ENCODE peak calls at places on chromosome 15, in five cellular contexts. Y, Z, P, B and L are unnamed samples.

GRCh38 chr15:40976819-40977218 is 23.5 kb downstream of the CHAC1 start:
- DNase-seq in P (no peak), B (no peak), Y (no peak), Z (no peak), L (no peak)

GRCh38 chr15:101558217-101558941 is 68.9 kb upstream of the PCSK6 start:
- DNase-seq in Z (no peak), P (peak; percentile 83), Y (no peak), B (peak; percentile 23), L (no peak)

GRCh38 chr15:70071799-70072198 is 25.9 kb downstream of the TLE3 start:
- DNase-seq in Y (no peak), B (no peak), P (no peak), Z (no peak), L (no peak)

GRCh38 chr15:68581725-68582124 is 2.9 kb downstream of the CORO2B start:
- DNase-seq in B (no peak), Z (no peak), P (no peak), Y (no peak), L (no peak)

GRCh38 chr15:40282870-40283614 is at the start of gene ANKRD63:
- DNase-seq in Y (no peak), P (no peak), B (no peak), Z (peak; percentile 49), L (no peak)

GRCh38 chr15:79640206-79640605 is 208.1 kb downstream of the MINAR1 start:
- DNase-seq in Z (no peak), B (no peak), Y (no peak), P (peak; percentile 7), L (no peak)

GRCh38 chr15:69782809-69783208 is 314.9 kb downstream of the TLE3 start:
- DNase-seq in Z (no peak), B (no peak), Y (no peak), P (peak; percentile 31), L (no peak)

GRCh38 chr15:75836953-75837321 is 6.3 kb upstream of the UBE2Q2 start:
- DNase-seq in Z (no peak), P (no peak), B (no peak), Y (peak; percentile 69), L (no peak)

GRCh38 chr15:99447497-99448371 is 118.0 kb upstream of the MEF2A start:
- DNase-seq in B (peak; percentile 86), Y (no peak), Z (no peak), P (no peak), L (no peak)

GRCh38 chr15:45425135-45425534 is 46.8 kb upstream of the GATM start:
- DNase-seq in B (no peak), Z (no peak), P (no peak), Y (no peak), L (no peak)

GRCh38 chr15:79430901-79431635 is 1.1 kb upstream of the MINAR1 start:
- DNase-seq in P (no peak), Y (no peak), Z (no peak), B (peak; percentile 53), L (no peak)

GRCh38 chr15:37891754-37892368 is 42.6 kb upstream of the TMCO5A start:
- DNase-seq in Z (peak; percentile 39), B (no peak), Y (no peak), P (peak; percentile 23), L (peak; percentile 11)

GRCh38 chr15:95875141-95875643 is 455.3 kb upstream of the NR2F2 start:
- DNase-seq in Y (no peak), Z (no peak), P (peak; percentile 3), B (no peak), L (no peak)

GRCh38 chr15:73621286-73621826 is 11.8 kb downstream of the NPTN start:
- DNase-seq in Y (no peak), P (no peak), Z (no peak), B (no peak), L (no peak)

GRCh38 chr15:75966073-75966472 is 46.2 kb downstream of the NRG4 start:
- DNase-seq in Z (no peak), B (no peak), P (no peak), Y (no peak), L (no peak)

GRCh38 chr15:66673410-66674322 is 28.4 kb upstream of the SMAD6 start:
- DNase-seq in Z (peak; percentile 79), B (peak; percentile 96), Y (no peak), P (no peak), L (peak; percentile 80)

GRCh38 chr15:79887054-79887453 is 9.8 kb downstream of the MTHFS start:
- DNase-seq in Z (no peak), P (no peak), Y (no peak), B (no peak), L (no peak)

GRCh38 chr15:94293411-94294402 is 62.3 kb downstream of the MCTP2 start:
- DNase-seq in B (no peak), Y (no peak), Z (no peak), P (no peak), L (no peak)

GRCh38 chr15:51348688-51349087 is 7.2 kb downstream of the GLDN start:
- DNase-seq in P (no peak), Y (peak; percentile 84), Z (no peak), B (no peak), L (no peak)

GRCh38 chr15:41285285-41285684 is 47.1 kb downstream of the OIP5 start:
- DNase-seq in P (no peak), Y (no peak), Z (no peak), B (no peak), L (no peak)

GRCh38 chr15:64017082-64017588 is 29.1 kb downstream of the DAPK2 start:
- DNase-seq in B (no peak), Z (no peak), P (peak; percentile 58), Y (no peak), L (no peak)

GRCh38 chr15:48671381-48672022 is 26.0 kb upstream of the FBN1 start:
- DNase-seq in P (no peak), B (no peak), Y (no peak), Z (no peak), L (no peak)

GRCh38 chr15:46795685-46796084 is 921.6 kb upstream of the SEMA6D start:
- DNase-seq in Z (no peak), P (no peak), B (no peak), Y (no peak), L (no peak)

GRCh38 chr15:48630245-48630644 is 15.3 kb downstream of the FBN1 start:
- DNase-seq in P (no peak), Z (no peak), B (no peak), Y (no peak), L (no peak)

GRCh38 chr15:71662306-71662705 is 148.0 kb upstream of the NR2E3 start:
- DNase-seq in P (no peak), Z (no peak), Y (no peak), B (no peak), L (no peak)

GRCh38 chr15:79453446-79453845 is 21.3 kb downstream of the MINAR1 start:
- DNase-seq in Y (no peak), P (no peak), B (no peak), Z (no peak), L (no peak)

GRCh38 chr15:57135800-57136199 is 217.4 kb downstream of the TCF12 start:
- DNase-seq in Z (no peak), Y (no peak), P (no peak), B (no peak), L (no peak)

GRCh38 chr15:57143511-57144078 is 225.2 kb downstream of the TCF12 start:
- DNase-seq in B (no peak), P (no peak), Y (no peak), Z (no peak), L (no peak)

GRCh38 chr15:57133127-57133968 is 214.9 kb downstream of the TCF12 start:
- DNase-seq in B (no peak), Z (no peak), P (no peak), Y (no peak), L (no peak)

GRCh38 chr15:57134877-57135276 is 216.4 kb downstream of the TCF12 start:
- DNase-seq in Z (no peak), P (no peak), Y (no peak), B (no peak), L (no peak)

GRCh38 chr15:57138260-57138895 is 219.9 kb downstream of the TCF12 start:
- DNase-seq in Z (peak; percentile 45), P (peak; percentile 34), B (no peak), Y (no peak), L (peak; percentile 68)
- TF ChIP-seq SUZ12 in Z (no peak), P (no peak), B (no peak), Y (no peak), L (no peak)

GRCh38 chr15:83655237-83655616 is 1.3 kb downstream of the ADAMTSL3 start:
- DNase-seq in P (no peak), Y (no peak), B (no peak), Z (no peak), L (no peak)

GRCh38 chr15:83656192-83656591 is 2.3 kb downstream of the ADAMTSL3 start:
- DNase-seq in B (no peak), Z (no peak), P (peak; percentile 37), Y (no peak), L (no peak)

GRCh38 chr15:83653288-83653638 is 660 bp upstream of the ADAMTSL3 start:
- DNase-seq in Y (no peak), Z (no peak), B (peak; percentile 73), P (no peak), L (no peak)

GRCh38 chr15:83653639-83654378 is at the start of gene ADAMTSL3:
- DNase-seq in P (no peak), B (peak; percentile 78), Y (no peak), Z (peak; percentile 74), L (peak; percentile 74)

GRCh38 chr15:83654379-83655236 is 685 bp downstream of the ADAMTSL3 start:
- DNase-seq in B (peak; percentile 74), P (no peak), Y (no peak), Z (no peak), L (no peak)
- TF ChIP-seq SUZ12 in B (peak; percentile 51), P (no peak), Y (no peak), Z (no peak), L (no peak)

DNA sequence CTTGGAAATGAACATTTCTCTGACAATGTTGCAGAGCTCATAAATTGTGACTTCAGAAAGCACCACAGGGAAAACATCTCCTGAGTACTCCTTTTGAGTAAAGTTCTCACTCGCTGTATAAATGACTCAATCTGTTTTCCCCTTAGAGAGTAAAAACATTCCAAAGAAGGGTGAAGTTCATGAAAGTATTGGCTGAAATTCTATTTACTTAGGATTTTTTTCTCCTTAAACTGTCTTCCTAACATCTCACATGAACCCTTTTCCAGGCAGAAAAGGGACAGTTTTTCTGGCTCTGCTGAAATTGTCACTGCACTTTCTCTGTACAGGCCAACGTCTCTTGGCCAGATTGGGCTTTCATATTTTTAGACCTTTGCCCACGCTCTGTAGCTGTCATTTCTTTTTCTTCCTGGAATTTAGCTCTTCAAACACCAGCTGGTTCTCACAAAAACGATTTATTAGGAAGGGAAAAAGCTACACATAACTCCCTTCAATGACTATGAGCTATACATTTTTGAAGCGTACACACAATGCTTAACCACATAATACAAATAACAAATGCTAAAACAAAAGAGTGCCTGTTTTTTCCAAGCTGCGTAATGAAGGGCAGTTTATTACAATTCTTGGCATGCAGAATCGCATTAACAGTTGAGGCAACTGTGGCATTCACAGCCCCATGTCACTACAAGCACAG is 216.1 kb downstream of the ATP8B4 start:
- DNase-seq in Z (no peak), B (no peak), P (no peak), Y (no peak), L (no peak)
- TF ChIP-seq SUZ12 in Z (no peak), B (no peak), P (no peak), Y (no peak), L (no peak)

GRCh38 chr15:61049934-61050333 is 179.2 kb downstream of the RORA start:
- DNase-seq in B (no peak), Y (peak; percentile 17), Z (no peak), P (peak; percentile 24), L (no peak)

GRCh38 chr15:61051570-61052031 is 177.5 kb downstream of the RORA start:
- DNase-seq in Z (peak; percentile 20), B (no peak), P (peak; percentile 24), Y (no peak), L (peak; percentile 18)

GRCh38 chr15:61047783-61048182 is 181.3 kb downstream of the RORA start:
- DNase-seq in Y (no peak), Z (no peak), B (no peak), P (no peak), L (no peak)

GRCh38 chr15:61050844-61051569 is 178.1 kb downstream of the RORA start:
- DNase-seq in B (no peak), Y (no peak), Z (no peak), P (no peak), L (no peak)

GRCh38 chr15:61049003-61049402 is 180.1 kb downstream of the RORA start:
- DNase-seq in B (no peak), Z (no peak), Y (no peak), P (no peak), L (no peak)
- TF ChIP-seq SUZ12 in B (no peak), Z (no peak), Y (no peak), P (no peak), L (no peak)